ENCODE peak calls at places on chromosome 3, in eight cellular contexts. Y is pancreas, X is tibial artery, P is BJ, I is testis, H is heart left ventricle, R is right cardiac atrium, M is stomach. V is an unnamed sample.

GRCh38 chr3:134473868-134474546 is 11.8 kb downstream of the ANAPC13 start:
- DNase-seq in Y (peak), X (peak), P (no peak), I (peak), H (peak), R (peak), M (peak), V (peak)

GRCh38 chr3:9769426-9770275 is at the start of gene CAMK1:
- DNase-seq in Y (peak), X (peak), P (peak), I (peak), H (peak), R (peak), M (peak), V (peak)

GRCh38 chr3:169886671-169887070 is 16.9 kb upstream of the LRRC31 start:
- DNase-seq in Y (peak), X (peak), P (no peak), I (peak), H (peak), R (peak), M (peak), V (peak)

GRCh38 chr3:186166491-186167288 is 57.8 kb upstream of the ETV5 start:
- DNase-seq in Y (no peak), X (no peak), P (no peak), I (no peak), H (no peak), R (no peak), M (no peak), V (no peak)

GRCh38 chr3:125031544-125031943 is 24.3 kb downstream of the HEG1 start:
- DNase-seq in Y (no peak), X (no peak), P (no peak), I (no peak), H (no peak), R (no peak), M (no peak), V (no peak)

GRCh38 chr3:65485826-65486592 is 552.7 kb downstream of the MAGI1 start:
- DNase-seq in Y (no peak), X (no peak), P (no peak), I (no peak), H (no peak), R (no peak), M (no peak), V (no peak)

GRCh38 chr3:69774029-69774428 is 34.8 kb downstream of the MITF start:
- DNase-seq in Y (peak), X (peak), P (no peak), I (peak), H (peak), R (peak), M (peak), V (peak)

GRCh38 chr3:73773228-73773627 is 148.5 kb upstream of the PDZRN3 start:
- DNase-seq in Y (no peak), X (no peak), P (no peak), I (no peak), H (peak), R (peak), M (no peak), V (no peak)

GRCh38 chr3:84717894-84718293 is 240.9 kb upstream of the CADM2 start:
- DNase-seq in Y (no peak), X (no peak), P (no peak), I (no peak), H (no peak), R (no peak), M (no peak), V (no peak)

GRCh38 chr3:196150481-196150880 is 60.7 kb downstream of the ZDHHC19 start:
- DNase-seq in Y (no peak), X (no peak), P (no peak), I (no peak), H (no peak), R (no peak), M (no peak), V (no peak)

GRCh38 chr3:196159526-196159925 is 51.7 kb downstream of the ZDHHC19 start:
- DNase-seq in Y (no peak), X (no peak), P (no peak), I (no peak), H (no peak), R (no peak), M (no peak), V (no peak)

GRCh38 chr3:196159952-196160804 is 51.0 kb downstream of the ZDHHC19 start:
- DNase-seq in Y (peak), X (peak), P (no peak), I (no peak), H (no peak), R (no peak), M (peak), V (no peak)

GRCh38 chr3:196156160-196156559 is 55.0 kb downstream of the ZDHHC19 start:
- DNase-seq in Y (no peak), X (no peak), P (no peak), I (no peak), H (no peak), R (no peak), M (no peak), V (no peak)
- H3K4me3 ChIP-seq in Y (no peak), X (no peak), P (no peak), I (no peak), H (no peak), R (no peak), M (no peak), V (no peak)

GRCh38 chr3:141060287-141060686 is 9.1 kb downstream of the SPSB4 start:
- DNase-seq in Y (no peak), X (no peak), P (no peak), I (no peak), H (no peak), R (no peak), M (no peak), V (no peak)
- H3K4me3 ChIP-seq in Y (no peak), X (no peak), P (no peak), I (no peak), H (no peak), R (no peak), M (no peak), V (no peak)

DNA sequence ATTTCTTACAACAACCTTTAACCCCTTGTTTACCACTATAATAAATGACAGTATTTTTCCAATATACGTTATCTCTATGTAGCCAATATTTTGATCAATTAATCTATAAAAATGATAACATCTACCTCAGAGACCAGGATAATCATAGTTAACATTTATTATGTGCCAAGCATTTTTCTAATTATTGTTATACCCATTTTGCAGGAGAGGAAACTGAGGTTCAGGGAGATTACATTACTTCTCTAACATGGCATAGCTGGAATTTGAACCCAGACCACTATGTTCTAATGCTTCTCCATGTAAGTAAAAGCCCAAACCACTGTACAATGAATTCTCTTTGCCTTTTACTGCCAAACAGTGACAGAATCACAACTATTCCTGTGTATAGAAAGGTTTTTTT is 113.4 kb upstream of the PFN2 start:
- DNase-seq in Y (no peak), X (no peak), P (no peak), I (no peak), H (no peak), R (no peak), M (no peak), V (no peak)
- H3K4me3 ChIP-seq in Y (no peak), X (no peak), P (no peak), I (no peak), H (no peak), R (no peak), M (no peak), V (peak)

DNA sequence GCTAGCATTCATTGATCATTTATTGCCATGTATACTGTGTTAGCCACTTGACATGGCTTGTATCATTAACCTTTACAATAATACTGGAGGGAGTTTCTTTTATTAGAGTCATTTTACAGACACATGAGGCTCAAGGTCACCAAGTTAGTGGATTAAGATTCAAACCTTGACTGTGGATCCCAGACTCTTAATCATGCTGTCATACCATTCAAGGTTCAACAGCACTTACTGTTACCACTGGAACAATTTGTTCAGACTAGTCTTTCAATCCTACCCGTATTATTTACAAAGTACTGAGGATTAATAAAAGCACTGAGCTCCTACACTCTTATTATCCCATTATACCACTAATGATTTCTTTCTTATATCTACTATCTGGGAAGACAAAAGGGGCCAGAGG is 1.2 kb downstream of the COX17 start:
- DNase-seq in Y (no peak), X (no peak), P (no peak), I (no peak), H (no peak), R (no peak), M (no peak), V (no peak)
- H3K4me3 ChIP-seq in Y (peak), X (peak), P (peak), I (no peak), H (peak), R (peak), M (peak), V (peak)

GRCh38 chr3:120560304-120561250 is 35.6 kb upstream of the NDUFB4 start:
- DNase-seq in Y (no peak), X (no peak), P (no peak), I (no peak), H (no peak), R (no peak), M (no peak), V (no peak)
- H3K4me3 ChIP-seq in Y (no peak), X (no peak), P (no peak), I (no peak), H (no peak), R (no peak), M (no peak), V (no peak)

DNA sequence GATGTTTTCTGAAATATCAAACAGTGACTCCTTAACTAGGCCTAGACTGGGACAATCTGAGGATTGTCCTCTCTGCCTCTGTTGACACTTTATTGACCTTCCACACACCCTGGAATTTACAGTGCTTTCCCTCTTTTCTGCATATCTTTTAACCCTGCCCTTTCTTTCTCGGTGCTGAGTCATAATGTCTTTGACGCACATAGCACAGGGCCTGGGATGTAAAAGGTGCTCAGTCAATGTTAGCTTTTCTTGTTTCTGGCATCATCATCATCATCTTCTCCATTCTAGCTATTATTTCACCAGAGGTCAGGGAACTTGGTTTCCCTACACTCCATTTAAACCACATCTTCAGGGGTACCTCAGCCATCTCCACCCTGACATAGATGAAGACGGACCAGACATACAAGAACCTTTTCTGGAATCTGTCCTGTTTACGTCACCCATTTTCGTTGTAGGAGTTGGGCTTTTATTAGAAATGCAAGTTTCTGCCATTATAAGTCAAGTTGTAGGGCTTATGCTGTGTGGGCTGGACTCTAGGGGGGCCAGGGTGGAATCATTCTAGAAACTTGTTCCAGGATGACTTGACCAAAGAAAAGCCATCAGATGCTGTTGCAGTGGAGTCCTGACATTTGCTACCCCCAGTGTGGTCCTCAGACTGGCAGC is 46.6 kb downstream of the ZBTB38 start:
- DNase-seq in Y (no peak), X (no peak), P (no peak), I (no peak), H (no peak), R (no peak), M (no peak), V (no peak)
- H3K4me3 ChIP-seq in Y (no peak), X (no peak), P (no peak), I (no peak), H (no peak), R (no peak), M (no peak), V (no peak)

GRCh38 chr3:25463850-25464418 is 35.9 kb downstream of the RARB start:
- DNase-seq in Y (no peak), X (no peak), P (no peak), I (no peak), H (no peak), R (no peak), M (no peak), V (no peak)
- H3K4me3 ChIP-seq in Y (no peak), X (no peak), P (no peak), I (no peak), H (no peak), R (no peak), M (no peak), V (no peak)

GRCh38 chr3:157257101-157257500 is 97.2 kb upstream of the CCNL1 start:
- DNase-seq in Y (no peak), X (no peak), P (no peak), I (no peak), H (no peak), R (no peak), M (no peak), V (no peak)
- H3K4me3 ChIP-seq in Y (no peak), X (no peak), P (no peak), I (no peak), H (no peak), R (no peak), M (no peak), V (no peak)